ENCODE peak calls at places on chromosome 18, in four cellular contexts. W is Karpas-422, H is SK-MEL-5, A is iris pigment epithelial cell. X is an unnamed sample.

GRCh38 chr18:49342690-49343089 is 117.8 kb downstream of the DYM start:
- DNase-seq in W (no peak), H (no peak), A (peak; percentile 34), X (no peak)

GRCh38 chr18:79507076-79507545 is 111.4 kb downstream of the NFATC1 start:
- DNase-seq in W (no peak), H (no peak), A (peak; percentile 67), X (peak; percentile 71)

GRCh38 chr18:12843420-12844346 is 40.4 kb downstream of the PTPN2 start:
- DNase-seq in W (no peak), H (no peak), A (peak; percentile 67), X (peak; percentile 36)

GRCh38 chr18:79782566-79783308 is 15.0 kb upstream of the KCNG2 start:
- DNase-seq in W (no peak), H (no peak), A (no peak), X (no peak)

GRCh38 chr18:67805261-67805660 is 288.7 kb upstream of the DSEL start:
- DNase-seq in W (no peak), H (no peak), A (no peak), X (no peak)

GRCh38 chr18:54388203-54389142 is 30.8 kb downstream of the C18orf54 start:
- DNase-seq in W (peak; percentile 56), H (peak; percentile 25), A (peak; percentile 91), X (peak; percentile 53)

GRCh38 chr18:79853993-79854364 is 56.2 kb downstream of the KCNG2 start:
- DNase-seq in W (no peak), H (no peak), A (no peak), X (no peak)

GRCh38 chr18:10690376-10690775 is 164.5 kb downstream of the NAPG start:
- DNase-seq in W (no peak), H (no peak), A (no peak), X (no peak)

GRCh38 chr18:13026583-13027270 is 35.6 kb downstream of the CEP192 start:
- DNase-seq in W (no peak), H (peak; percentile 76), A (peak; percentile 72), X (no peak)

GRCh38 chr18:61127714-61128485 is 205.3 kb upstream of the CDH20 start:
- DNase-seq in W (no peak), H (peak; percentile 8), A (no peak), X (no peak)

GRCh38 chr18:72013512-72013911 is 530.6 kb downstream of the CBLN2 start:
- DNase-seq in W (no peak), H (peak; percentile 88), A (no peak), X (no peak)

GRCh38 chr18:45652703-45653490 is 37.6 kb downstream of the SLC14A2 start:
- DNase-seq in W (no peak), H (no peak), A (peak; percentile 32), X (no peak)

GRCh38 chr18:27447530-27447929 is 262.4 kb upstream of the CHST9 start:
- DNase-seq in W (no peak), H (no peak), A (no peak), X (no peak)

GRCh38 chr18:13463526-13463925 is 245.0 kb downstream of the LDLRAD4 start:
- DNase-seq in W (no peak), H (no peak), A (no peak), X (no peak)

GRCh38 chr18:34880403-34880802 is 160.8 kb upstream of the MAPRE2 start:
- DNase-seq in W (no peak), H (no peak), A (no peak), X (no peak)

GRCh38 chr18:62682396-62682795 is 32.9 kb upstream of the PHLPP1 start:
- DNase-seq in W (no peak), H (no peak), A (no peak), X (no peak)

X was measured in K562.